ENCODE peak calls at places on chromosome 20, in six cellular contexts. B is psoas muscle, Z is GM06990, I is esophagus squamous epithelium, M is adipocyte, O is upper lobe of right lung. V is an unnamed sample.

GRCh38 chr20:29878281-29878741 is 1379.2 kb upstream of the DEFB115 start:
- DNase-seq in B (no peak), Z (peak; percentile 29), I (no peak), M (no peak), O (peak; percentile 73), V (no peak)

GRCh38 chr20:42261766-42262165 is 643.6 kb upstream of the CHD6 start:
- DNase-seq in B (no peak), Z (no peak), I (no peak), M (no peak), O (no peak), V (no peak)

GRCh38 chr20:48725589-48725991 is 102.2 kb downstream of the PREX1 start:
- DNase-seq in B (no peak), Z (no peak), I (no peak), M (no peak), O (no peak), V (no peak)

GRCh38 chr20:32352101-32352720 is 5.9 kb upstream of the ASXL1 start:
- DNase-seq in B (no peak), Z (no peak), I (no peak), M (no peak), O (no peak), V (no peak)

GRCh38 chr20:11845311-11845710 is 72.4 kb upstream of the BTBD3 start:
- DNase-seq in B (no peak), Z (no peak), I (no peak), M (peak; percentile 15), O (no peak), V (no peak)

GRCh38 chr20:47067776-47068175 is 173.1 kb downstream of the EYA2 start:
- DNase-seq in B (no peak), Z (no peak), I (no peak), M (peak; percentile 25), O (no peak), V (no peak)

GRCh38 chr20:48892049-48892470 is 29.5 kb upstream of the ARFGEF2 start:
- DNase-seq in B (no peak), Z (no peak), I (no peak), M (no peak), O (no peak), V (no peak)

GRCh38 chr20:45919536-45919933 is 7.6 kb upstream of the PLTP start:
- DNase-seq in B (peak; percentile 75), Z (no peak), I (no peak), M (peak; percentile 47), O (no peak), V (no peak)

GRCh38 chr20:21702553-21703467 is 2.7 kb upstream of the PAX1 start:
- DNase-seq in B (peak; percentile 56), Z (peak; percentile 47), I (no peak), M (peak; percentile 46), O (peak; percentile 76), V (peak; percentile 40)

GRCh38 chr20:59221881-59222238 is 58.2 kb downstream of the ZNF831 start:
- DNase-seq in B (no peak), Z (no peak), I (no peak), M (peak; percentile 13), O (no peak), V (no peak)

GRCh38 chr20:11178946-11179654 is 505.3 kb upstream of the JAG1 start:
- DNase-seq in B (no peak), Z (no peak), I (no peak), M (no peak), O (no peak), V (peak; percentile 98)

GRCh38 chr20:11724112-11724511 is 193.6 kb upstream of the BTBD3 start:
- DNase-seq in B (no peak), Z (no peak), I (no peak), M (no peak), O (no peak), V (no peak)

DNA sequence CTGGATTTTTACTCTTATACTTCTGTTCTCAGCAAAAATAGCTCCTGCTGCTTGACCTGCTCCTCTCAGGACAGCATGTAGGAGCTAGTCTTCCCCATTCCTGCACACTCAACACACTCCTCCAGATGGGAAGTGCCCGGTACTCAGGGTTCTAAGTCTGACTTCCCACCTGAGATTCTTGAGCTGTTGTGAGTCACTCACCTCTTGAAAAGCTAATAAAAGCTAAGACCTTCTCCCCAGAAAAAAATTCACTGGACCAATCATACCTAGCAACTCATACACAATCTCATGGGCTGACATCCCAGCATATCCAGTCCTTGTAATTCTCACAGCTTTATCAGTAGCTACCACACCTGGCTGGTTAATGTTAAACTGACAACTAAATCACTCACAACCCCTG is 53.5 kb downstream of the TRPC4AP start:
- DNase-seq in B (no peak), Z (no peak), I (no peak), M (no peak), O (no peak), V (peak; percentile 86)
- H3K36me3 ChIP-seq in B (peaks cover 1% of the 10 kb centered on the region), Z (peaks cover 11% of the 10 kb centered on the region), I (peaks cover 100% of the 10 kb centered on the region), M (peaks cover 88% of the 10 kb centered on the region), O (peaks cover 71% of the 10 kb centered on the region), V (peaks cover 21% of the 10 kb centered on the region)

GRCh38 chr20:50931048-50931305 is 260 bp downstream of the ADNP start:
- DNase-seq in B (no peak), Z (no peak), I (no peak), M (no peak), O (no peak), V (no peak)

GRCh38 chr20:50930139-50931047 is 844 bp downstream of the ADNP start:
- DNase-seq in B (peak; percentile 37), Z (peak; percentile 47), I (no peak), M (peak; percentile 55), O (peak; percentile 76), V (no peak)

GRCh38 chr20:50928469-50928868 is 2.8 kb downstream of the ADNP start:
- DNase-seq in B (no peak), Z (no peak), I (no peak), M (no peak), O (no peak), V (no peak)

GRCh38 chr20:50931306-50932015 is at the start of gene ADNP:
- DNase-seq in B (peak; percentile 91), Z (peak; percentile 96), I (peak; percentile 82), M (peak; percentile 94), O (peak; percentile 94), V (peak; percentile 90)

GRCh38 chr20:50929299-50930138 is 1.7 kb downstream of the ADNP start:
- DNase-seq in B (peak; percentile 86), Z (peak; percentile 78), I (peak; percentile 77), M (peak; percentile 98), O (peak; percentile 91), V (peak; percentile 87)
- H3K36me3 ChIP-seq in B (peaks cover 5% of the 10 kb centered on the region), Z (peaks cover 4% of the 10 kb centered on the region), I (peaks cover 37% of the 10 kb centered on the region), M (peaks cover 33% of the 10 kb centered on the region), O (peaks cover 25% of the 10 kb centered on the region), V (peaks cover 21% of the 10 kb centered on the region)

DNA sequence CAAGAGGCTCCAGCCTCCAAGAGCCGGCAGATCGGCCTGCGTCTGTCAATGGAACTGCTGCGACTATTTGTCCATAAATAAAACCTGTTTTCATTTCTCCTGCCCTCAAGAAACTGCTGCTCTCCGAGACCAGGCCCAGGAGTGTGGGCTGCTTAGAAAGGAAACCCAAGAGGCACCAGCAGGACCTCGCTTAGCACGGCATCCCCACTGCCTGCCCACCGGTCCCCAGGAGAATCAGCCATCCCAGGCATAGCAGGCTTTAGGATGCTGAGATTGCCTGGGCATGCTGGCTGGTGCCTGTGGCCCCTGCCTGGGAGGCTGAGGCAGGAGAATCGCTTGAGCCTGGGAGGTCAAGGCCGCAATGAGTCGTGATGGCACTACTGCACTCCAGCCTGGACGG is 17.6 kb downstream of the NTSR1 start:
- DNase-seq in B (no peak), Z (no peak), I (no peak), M (no peak), O (no peak), V (no peak)
- H3K36me3 ChIP-seq in B (no peaks in the 10 kb centered on the region), Z (no peaks in the 10 kb centered on the region), I (no peaks in the 10 kb centered on the region), M (no peaks in the 10 kb centered on the region), O (no peaks in the 10 kb centered on the region), V (no peaks in the 10 kb centered on the region)

GRCh38 chr20:3864518-3864917 is 17.9 kb downstream of the MAVS start:
- DNase-seq in B (no peak), Z (no peak), I (no peak), M (no peak), O (no peak), V (no peak)
- H3K36me3 ChIP-seq in B (peaks cover 3% of the 10 kb centered on the region), Z (peaks cover 57% of the 10 kb centered on the region), I (peaks cover 99% of the 10 kb centered on the region), M (peaks cover 89% of the 10 kb centered on the region), O (peaks cover 91% of the 10 kb centered on the region), V (peaks cover 20% of the 10 kb centered on the region)

DNA sequence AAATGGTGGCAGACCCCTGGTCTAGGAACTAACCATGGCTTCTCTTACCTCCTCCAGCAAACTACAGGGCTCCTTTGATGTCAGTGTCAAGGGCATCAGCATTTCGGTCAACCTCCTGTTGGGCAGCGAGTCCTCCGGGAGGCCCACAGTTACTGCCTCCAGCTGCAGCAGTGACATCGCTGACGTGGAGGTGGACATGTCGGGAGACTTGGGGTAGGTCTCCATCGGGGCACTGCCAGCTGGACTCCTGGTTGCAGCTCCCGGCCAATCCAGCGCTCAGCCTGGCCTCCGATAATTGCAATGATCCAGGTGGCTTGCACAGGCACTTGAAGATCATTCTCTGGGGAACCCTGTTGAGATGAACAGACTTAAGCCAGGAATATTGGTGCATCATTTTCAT is 7.9 kb downstream of the LBP start:
- DNase-seq in B (no peak), Z (no peak), I (no peak), M (no peak), O (no peak), V (no peak)
- H3K36me3 ChIP-seq in B (no peaks in the 10 kb centered on the region), Z (no peaks in the 10 kb centered on the region), I (no peaks in the 10 kb centered on the region), M (peaks cover 5% of the 10 kb centered on the region), O (no peaks in the 10 kb centered on the region), V (no peaks in the 10 kb centered on the region)

V was measured in mammary epithelial cell.